ENCODE peak calls at places on chromosomes 6 and 20, in eight cellular contexts. N is fibroblast of lung, L is AG09319, H is fibroblast of mammary gland, R is GM23338, Q is tibial nerve, C is RWPE1, E is A549. J is an unnamed sample.

GRCh38 chr20:6756961-6757595 is 10.4 kb upstream of the BMP2 start:
- DNase-seq in H (no peak), E (no peak), Q (no peak), L (no peak), N (no peak), C (no peak), R (no peak), J (no peak)

GRCh38 chr20:51767018-51767866 is 948 bp downstream of the ATP9A start:
- DNase-seq in R (peak), C (peak), N (peak), H (peak), L (no peak), E (peak), Q (peak), J (peak)

GRCh38 chr20:16273812-16274560 is 299.3 kb downstream of the KIF16B start:
- DNase-seq in C (no peak), H (no peak), N (no peak), L (no peak), E (no peak), Q (no peak), R (no peak), J (no peak)

GRCh38 chr6:106118835-106119443 is 32.8 kb downstream of the PRDM1 start:
- DNase-seq in R (no peak), E (no peak), N (no peak), C (no peak), Q (no peak), H (no peak), L (no peak), J (no peak)

GRCh38 chr20:11926599-11926998 is 8.9 kb downstream of the BTBD3 start:
- DNase-seq in L (no peak), Q (no peak), N (no peak), C (no peak), E (no peak), H (no peak), R (no peak), J (no peak)

GRCh38 chr20:63215101-63216040 is 560 bp downstream of the YTHDF1 start:
- DNase-seq in N (peak), C (peak), L (peak), Q (no peak), R (peak), H (peak), E (peak), J (no peak)

GRCh38 chr20:47370850-47371782 is 14.6 kb upstream of the ZMYND8 start:
- DNase-seq in H (no peak), L (no peak), Q (no peak), R (peak), N (peak), E (no peak), C (no peak), J (no peak)

GRCh38 chr6:151452750-151453427 is 963 bp upstream of the RMND1 start:
- DNase-seq in C (peak), L (no peak), H (peak), Q (no peak), N (peak), E (no peak), R (no peak), J (no peak)

GRCh38 chr6:125867483-125867935 is 76.7 kb downstream of the NCOA7 start:
- DNase-seq in C (peak), Q (no peak), E (no peak), N (peak), R (peak), L (peak), H (peak), J (no peak)

GRCh38 chr6:169832247-169832948 is 81.0 kb downstream of the ERMARD start:
- DNase-seq in R (no peak), N (no peak), C (no peak), E (no peak), L (no peak), Q (no peak), H (peak), J (no peak)

GRCh38 chr20:32440069-32440757 is 82.1 kb downstream of the ASXL1 start:
- DNase-seq in C (no peak), E (no peak), N (no peak), Q (no peak), H (no peak), L (no peak), R (no peak), J (no peak)

GRCh38 chr20:10916312-10916711 is 242.5 kb upstream of the JAG1 start:
- DNase-seq in R (no peak), N (peak), C (no peak), Q (no peak), L (no peak), H (no peak), E (no peak), J (no peak)

GRCh38 chr20:37383229-37383989 is 37.5 kb downstream of the SRC start:
- DNase-seq in H (peak), C (peak), E (peak), L (peak), N (peak), R (no peak), Q (no peak), J (no peak)

GRCh38 chr20:11902264-11902663 is 15.4 kb upstream of the BTBD3 start:
- DNase-seq in C (no peak), H (peak), R (no peak), Q (no peak), E (no peak), L (no peak), N (peak), J (no peak)

GRCh38 chr6:21019614-21020013 is 485.4 kb downstream of the CDKAL1 start:
- DNase-seq in N (no peak), E (no peak), L (no peak), H (no peak), R (no peak), C (no peak), Q (no peak), J (no peak)

GRCh38 chr20:17669306-17669931 is 12.6 kb downstream of the RRBP1 start:
- DNase-seq in L (no peak), Q (no peak), H (no peak), N (no peak), R (no peak), C (no peak), E (no peak), J (no peak)

GRCh38 chr6:142943746-142944125 is 1.2 kb downstream of the HIVEP2 start:
- DNase-seq in N (peak), C (no peak), E (no peak), H (peak), L (no peak), Q (no peak), R (peak), J (no peak)

GRCh38 chr6:16243055-16243454 is 4.7 kb downstream of the GMPR start:
- DNase-seq in R (no peak), Q (no peak), N (peak), H (peak), L (no peak), C (peak), E (no peak), J (no peak)

GRCh38 chr20:50115591-50116367 is 2.8 kb upstream of the UBE2V1 start:
- DNase-seq in L (peak), R (peak), N (peak), Q (peak), H (peak), E (peak), C (peak), J (peak)
- TF ChIP-seq CTCF in L (no peak), R (no peak), N (no peak), Q (peak), H (no peak), E (no peak), C (no peak), J (no peak)

GRCh38 chr6:108621117-108621516 is 60.4 kb downstream of the FOXO3 start:
- DNase-seq in L (no peak), N (peak), Q (no peak), R (no peak), E (no peak), C (peak), H (peak), J (no peak)
- TF ChIP-seq CTCF in L (no peak), N (no peak), Q (no peak), R (no peak), E (no peak), C (no peak), H (peak), J (no peak)

DNA sequence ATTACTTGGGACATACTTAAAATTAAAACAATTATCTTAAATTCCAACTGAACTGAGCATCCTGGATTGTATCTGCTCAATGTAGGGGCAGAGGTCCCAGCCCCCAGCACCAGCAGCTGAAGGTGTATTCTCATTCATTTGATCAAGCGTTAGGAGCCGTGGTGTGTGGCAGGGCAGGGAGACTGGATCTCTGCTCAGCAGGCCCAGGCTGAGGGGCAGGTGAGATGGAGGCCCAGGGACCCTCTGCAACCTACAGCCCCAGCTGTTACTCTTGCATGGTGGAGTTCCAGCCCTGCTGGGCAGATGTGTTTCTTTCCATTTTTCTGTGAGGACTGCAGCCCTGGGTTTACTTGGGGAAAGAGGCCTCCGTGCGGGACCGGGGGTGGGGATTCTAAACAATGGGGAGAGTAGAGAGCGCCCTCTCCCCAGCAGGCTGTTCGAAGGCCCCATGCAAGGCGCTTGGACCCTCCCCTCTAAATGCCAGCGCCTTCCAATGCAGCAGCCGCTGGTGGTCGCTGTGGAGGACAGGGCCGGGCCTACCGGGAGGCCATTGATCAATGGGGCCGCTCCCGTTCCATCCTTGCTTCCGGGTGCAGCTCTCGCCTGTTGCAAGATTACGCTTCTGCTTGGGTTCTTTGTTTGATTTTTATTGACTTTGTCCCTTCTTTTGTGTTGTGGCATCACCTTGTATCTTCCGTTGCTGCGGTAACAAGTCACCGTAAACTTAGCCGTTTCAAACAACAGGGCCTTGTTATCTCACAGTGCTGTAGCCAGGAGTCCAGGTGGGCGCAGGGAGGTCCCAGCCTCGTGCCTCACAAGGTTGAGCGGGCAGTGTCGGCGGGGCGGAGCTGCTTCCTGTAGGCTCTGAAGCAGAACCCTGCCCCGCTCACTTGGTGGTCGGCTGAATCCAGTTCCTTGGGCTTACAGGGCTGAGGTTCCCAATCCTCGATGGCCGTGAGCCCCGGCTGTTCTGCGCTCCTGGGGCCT is 134.8 kb upstream of the PHACTR3 start:
- DNase-seq in N (no peak), Q (no peak), R (peak), H (no peak), C (no peak), L (no peak), E (no peak), J (no peak)
- TF ChIP-seq CTCF in N (no peak), Q (no peak), R (peak), H (no peak), C (no peak), L (no peak), E (no peak), J (no peak)

DNA sequence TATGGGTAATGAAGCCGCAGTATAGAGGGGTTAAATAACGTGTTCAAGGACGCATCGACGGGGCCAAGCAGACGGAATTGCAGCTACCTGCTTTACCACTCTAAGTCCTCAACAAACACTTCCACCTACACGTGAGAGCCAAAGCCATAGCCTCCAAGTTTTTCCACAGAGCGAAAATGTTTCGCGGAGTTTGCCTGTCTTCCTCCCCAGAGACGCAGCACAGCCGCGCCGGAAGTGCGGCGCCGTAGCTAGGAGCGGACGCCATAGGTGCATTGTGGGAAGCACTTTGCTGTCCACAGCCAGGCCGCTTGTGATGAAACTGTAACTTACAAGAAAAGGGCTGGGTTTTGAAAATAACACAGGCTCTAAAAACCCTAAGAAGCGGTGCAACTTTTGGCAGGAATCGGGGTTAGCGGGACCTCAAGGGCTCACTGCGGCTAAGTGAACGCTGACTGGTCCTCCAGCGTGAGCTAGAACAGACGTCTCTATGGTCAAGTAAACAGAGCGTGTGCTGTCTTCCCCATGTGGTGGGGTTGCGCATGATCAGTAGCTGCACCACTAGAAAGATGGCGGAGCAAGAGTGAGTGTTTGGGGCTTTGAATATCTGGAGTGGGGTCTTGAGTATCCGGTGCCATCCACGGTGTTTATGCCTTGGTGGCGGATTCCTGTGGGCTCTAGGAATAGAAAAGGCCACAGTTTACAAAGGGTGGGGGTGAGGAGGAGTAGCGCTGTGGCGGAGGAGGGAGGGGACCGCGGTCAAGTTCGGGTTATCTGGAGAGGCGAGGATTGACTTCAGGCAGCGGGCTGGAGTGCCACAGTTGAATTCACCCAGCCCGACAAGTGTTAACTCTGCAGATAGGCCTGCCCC is at the start of gene RPL7L1:
- DNase-seq in Q (peak), R (peak), C (peak), N (peak), E (peak), H (peak), L (peak), J (peak)
- TF ChIP-seq CTCF in Q (peak), R (no peak), C (no peak), N (no peak), E (no peak), H (no peak), L (no peak), J (no peak)

GRCh38 chr20:44495802-44496481 is 20.3 kb downstream of the TTPAL start:
- DNase-seq in R (no peak), L (peak), E (peak), N (peak), H (peak), Q (no peak), C (peak), J (no peak)

GRCh38 chr20:44496976-44497375 is 21.3 kb downstream of the TTPAL start:
- DNase-seq in Q (no peak), H (peak), N (peak), E (peak), R (no peak), L (no peak), C (peak), J (no peak)

GRCh38 chr20:44495257-44495656 is 19.6 kb downstream of the TTPAL start:
- DNase-seq in R (no peak), N (peak), H (peak), L (no peak), C (peak), E (no peak), Q (no peak), J (no peak)

GRCh38 chr20:44494266-44494665 is 18.6 kb downstream of the TTPAL start:
- DNase-seq in R (no peak), N (peak), Q (no peak), H (peak), C (no peak), L (no peak), E (no peak), J (no peak)

GRCh38 chr20:44494681-44495080 is 19.0 kb downstream of the TTPAL start:
- DNase-seq in C (no peak), H (no peak), E (no peak), N (no peak), L (no peak), R (no peak), Q (no peak), J (no peak)
- TF ChIP-seq CTCF in C (no peak), H (no peak), E (no peak), N (no peak), L (no peak), R (no peak), Q (no peak), J (no peak)

GRCh38 chr6:37673436-37673835 is 24.2 kb downstream of the MDGA1 start:
- DNase-seq in C (no peak), E (no peak), Q (no peak), N (no peak), R (no peak), L (no peak), H (no peak), J (no peak)

GRCh38 chr6:37676071-37676470 is 21.6 kb downstream of the MDGA1 start:
- DNase-seq in H (no peak), E (no peak), L (no peak), Q (no peak), N (no peak), C (no peak), R (no peak), J (no peak)

GRCh38 chr6:37675606-37676005 is 22.1 kb downstream of the MDGA1 start:
- DNase-seq in Q (no peak), C (no peak), E (no peak), H (no peak), R (no peak), L (no peak), N (no peak), J (no peak)

GRCh38 chr6:37674161-37674560 is 23.5 kb downstream of the MDGA1 start:
- DNase-seq in L (no peak), H (no peak), Q (no peak), R (no peak), C (no peak), N (no peak), E (no peak), J (no peak)

DNA sequence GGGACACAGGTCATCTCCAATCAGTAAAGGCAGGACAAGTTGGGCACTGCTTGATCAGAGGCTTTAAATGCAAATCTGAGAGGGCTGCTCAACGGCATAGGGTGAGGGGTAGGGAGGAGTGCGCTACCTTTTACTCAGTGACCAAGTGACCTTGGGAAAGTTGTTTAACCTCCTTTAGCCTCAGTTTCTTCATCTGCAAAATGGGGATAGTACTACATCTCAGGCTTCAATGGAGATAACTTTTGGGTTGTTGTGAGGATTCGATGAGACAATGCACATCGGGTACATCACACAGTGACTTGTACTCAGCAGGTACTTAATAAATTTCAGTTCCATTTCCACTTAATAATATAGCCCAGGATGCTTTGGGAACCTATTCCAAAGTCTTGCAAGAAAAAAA is 22.6 kb downstream of the MDGA1 start:
- DNase-seq in N (no peak), Q (no peak), L (no peak), H (no peak), R (no peak), C (no peak), E (no peak), J (no peak)
- TF ChIP-seq CTCF in N (no peak), Q (no peak), L (no peak), H (no peak), R (no peak), C (no peak), E (no peak), J (no peak)

GRCh38 chr20:45189861-45190260 is 15.2 kb downstream of the PI3 start:
- DNase-seq in E (no peak), H (no peak), N (no peak), Q (no peak), L (no peak), C (no peak), R (no peak), J (no peak)

GRCh38 chr20:45183084-45183483 is 8.4 kb downstream of the PI3 start:
- DNase-seq in R (no peak), E (no peak), L (no peak), H (no peak), C (peak), Q (no peak), N (no peak), J (no peak)

GRCh38 chr20:45189067-45189611 is 14.4 kb downstream of the PI3 start:
- DNase-seq in H (no peak), C (no peak), R (no peak), E (no peak), Q (no peak), N (no peak), L (no peak), J (no peak)

GRCh38 chr20:45191926-45192325 is 14.9 kb upstream of the SEMG1 start:
- DNase-seq in R (no peak), Q (no peak), C (no peak), L (no peak), E (no peak), H (no peak), N (no peak), J (no peak)

DNA sequence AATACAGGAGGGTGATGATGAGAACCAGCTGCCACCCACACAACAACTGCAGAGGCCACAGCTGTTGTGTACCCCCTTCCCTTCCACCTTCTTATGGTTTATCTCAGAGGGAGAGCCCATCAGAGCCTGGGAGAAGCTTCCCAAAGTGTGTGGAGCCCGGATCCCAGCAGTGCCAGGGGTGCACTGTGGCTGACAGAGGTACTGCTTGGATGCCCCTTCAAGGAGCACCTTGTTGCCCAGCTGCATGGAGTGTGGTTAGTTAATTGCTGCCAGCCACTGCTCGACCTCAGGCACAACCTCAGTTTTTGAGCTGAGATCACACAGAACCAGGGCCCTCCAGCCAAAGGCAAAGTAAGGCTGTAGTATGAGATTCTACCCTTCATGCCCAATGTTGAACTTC is 13.0 kb downstream of the PI3 start:
- DNase-seq in N (no peak), R (peak), C (no peak), E (no peak), H (no peak), L (no peak), Q (no peak), J (no peak)
- TF ChIP-seq CTCF in N (no peak), R (no peak), C (no peak), E (no peak), H (no peak), L (no peak), Q (no peak), J (no peak)

GRCh38 chr6:132257561-132257960 is 143.7 kb downstream of the MOXD1 start:
- DNase-seq in N (peak), R (no peak), L (no peak), H (no peak), C (no peak), E (no peak), Q (no peak), J (no peak)

GRCh38 chr6:132256457-132256856 is 144.8 kb downstream of the MOXD1 start:
- DNase-seq in E (no peak), L (no peak), H (no peak), R (no peak), C (no peak), N (no peak), Q (no peak), J (no peak)

GRCh38 chr6:132264101-132264500 is 137.2 kb downstream of the MOXD1 start:
- DNase-seq in Q (no peak), N (no peak), H (no peak), C (no peak), E (no peak), L (no peak), R (no peak), J (no peak)

GRCh38 chr6:132261354-132261753 is 139.9 kb downstream of the MOXD1 start:
- DNase-seq in N (no peak), H (peak), Q (no peak), C (no peak), E (no peak), R (no peak), L (no peak), J (no peak)

GRCh38 chr6:132259070-132259469 is 142.2 kb downstream of the MOXD1 start:
- DNase-seq in Q (no peak), L (no peak), H (peak), C (no peak), N (peak), R (peak), E (peak), J (no peak)
- TF ChIP-seq CTCF in Q (peak), L (peak), H (peak), C (no peak), N (peak), R (peak), E (peak), J (peak)